ENCODE peak calls at places on chromosomes 4 and X, in five cellular contexts. S is activated naive CD4-positive, alpha-beta T cell treated with Interleukin-2 at 50 U/mL for 16 hours; Z is lung microvascular endothelial cell; R is NAMALWA; H is ureter. V is an unnamed sample.

GRCh38 chr4:147118523-147118922 is 172.9 kb upstream of the TTC29 start:
- DNase-seq in S (no peak), Z (no peak), H (peak), R (no peak), V (no peak)

GRCh38 chr4:7459471-7459870 is 24.7 kb upstream of the PSAPL1 start:
- DNase-seq in H (no peak), S (no peak), Z (no peak), R (no peak), V (no peak)

GRCh38 chrX:45743081-45743533 is 542.4 kb upstream of the DIPK2B start:
- DNase-seq in H (no peak), R (no peak), S (no peak), Z (peak), V (no peak)

GRCh38 chr4:135601351-135601750 is 1399.8 kb upstream of the PABPC4L start:
- DNase-seq in H (no peak), Z (no peak), R (no peak), S (no peak), V (no peak)

GRCh38 chrX:28589048-28589447 is 1.8 kb downstream of the IL1RAPL1 start:
- DNase-seq in R (no peak), S (no peak), Z (no peak), H (no peak), V (no peak)

GRCh38 chrX:155880586-155881157 is 473 bp upstream of the VAMP7 start:
- DNase-seq in H (no peak), Z (peak), R (peak), S (no peak), V (no peak)

GRCh38 chr4:14552119-14552518 is 450.2 kb upstream of the CPEB2 start:
- DNase-seq in S (no peak), H (no peak), Z (no peak), R (no peak), V (no peak)

GRCh38 chr4:173025131-173025530 is 143.5 kb upstream of the GALNT7 start:
- DNase-seq in S (no peak), Z (peak), R (peak), H (peak), V (peak)

GRCh38 chrX:154779261-154779660 is 16.6 kb downstream of the DKC1 start:
- DNase-seq in R (no peak), H (no peak), S (no peak), Z (no peak), V (no peak)